ENCODE peak calls at places on chromosomes 16 and 17, in six cellular contexts. B, P, H, S, Y and X are unnamed samples.

GRCh38 chr17:12320286-12320685 is 299.6 kb downstream of the MAP2K4 start:
- DNase-seq in B (no peak), P (peak; percentile 10), H (no peak), S (no peak), Y (no peak), X (no peak)

GRCh38 chr16:78094166-78094565 is 5.3 kb upstream of the WWOX start:
- DNase-seq in B (no peak), S (no peak), P (peak; percentile 38), Y (no peak), H (no peak), X (no peak)

GRCh38 chr17:78359216-78359935 is 501 bp downstream of the SOCS3 start:
- DNase-seq in Y (no peak), P (peak; percentile 72), H (no peak), B (peak; percentile 54), S (no peak), X (no peak)

GRCh38 chr17:40320771-40321501 is 12.0 kb downstream of the RARA start:
- DNase-seq in B (no peak), S (no peak), P (no peak), H (peak; percentile 45), Y (no peak), X (peak; percentile 60)

GRCh38 chr16:86428729-86429472 is 81.4 kb upstream of the FOXF1 start:
- DNase-seq in S (no peak), P (peak; percentile 12), B (no peak), H (no peak), Y (no peak), X (no peak)

GRCh38 chr17:77131919-77132318 is 8.8 kb upstream of the SEC14L1 start:
- DNase-seq in S (no peak), Y (no peak), P (peak; percentile 66), B (no peak), H (no peak), X (no peak)

GRCh38 chr17:15946611-15947120 is 1.7 kb downstream of the ADORA2B start:
- DNase-seq in H (no peak), B (no peak), P (no peak), Y (no peak), S (no peak), X (peak; percentile 47)

GRCh38 chr16:84105286-84105815 is 11.4 kb downstream of the MBTPS1 start:
- DNase-seq in B (no peak), Y (no peak), S (no peak), P (no peak), H (no peak), X (no peak)

GRCh38 chr17:44916781-44917241 is 1.5 kb upstream of the GFAP start:
- DNase-seq in B (no peak), S (peak; percentile 75), H (no peak), P (no peak), Y (no peak), X (peak; percentile 28)

GRCh38 chr16:47045023-47045422 is 71.5 kb upstream of the DNAJA2 start:
- DNase-seq in P (peak; percentile 28), Y (no peak), H (no peak), B (no peak), S (no peak), X (no peak)

GRCh38 chr17:77834170-77835115 is 124.1 kb upstream of the TNRC6C start:
- DNase-seq in Y (no peak), S (peak; percentile 80), H (peak; percentile 56), B (no peak), P (peak; percentile 91), X (peak; percentile 46)

GRCh38 chr16:2826591-2827480 is 3.3 kb upstream of the ZG16B start:
- DNase-seq in Y (no peak), S (no peak), P (no peak), H (no peak), B (no peak), X (peak; percentile 8)